ENCODE peak calls at places on chromosomes 11 and 22, in ten cellular contexts. S, T, D, H, B, A, P, M, F and Z are unnamed samples.

GRCh38 chr11:92886243-92886905 is 83.1 kb upstream of the MTNR1B start:
- DNase-seq in S (peak; percentile 36), T (no peak), D (no peak), H (peak; percentile 75), B (no peak), A (peak; percentile 38), P (no peak), M (peak; percentile 46), F (peak; percentile 40), Z (no peak)

GRCh38 chr11:56950510-56950909 is 38.2 kb upstream of the OR5AK2 start:
- DNase-seq in S (no peak), T (no peak), D (no peak), H (no peak), B (no peak), A (no peak), P (no peak), M (no peak), F (no peak), Z (no peak)

GRCh38 chr11:91946397-91947090 is 278.1 kb upstream of the FAT3 start:
- DNase-seq in S (no peak), T (no peak), D (no peak), H (peak; percentile 64), B (no peak), A (no peak), P (no peak), M (no peak), F (no peak), Z (no peak)

GRCh38 chr11:662689-663274 is 25.7 kb downstream of the DRD4 start:
- DNase-seq in S (peak; percentile 47), T (peak; percentile 77), D (peak; percentile 86), H (peak; percentile 64), B (peak; percentile 76), A (peak; percentile 67), P (peak; percentile 68), M (peak; percentile 48), F (peak; percentile 53), Z (no peak)

GRCh38 chr22:49855491-49855911 is 1.9 kb downstream of the ZBED4 start:
- DNase-seq in S (no peak), T (no peak), D (no peak), H (peak; percentile 14), B (no peak), A (peak; percentile 49), P (no peak), M (no peak), F (no peak), Z (no peak)

GRCh38 chr11:48150213-48150612 is 66.4 kb upstream of the OR4B1 start:
- DNase-seq in S (no peak), T (no peak), D (no peak), H (peak; percentile 22), B (no peak), A (no peak), P (no peak), M (no peak), F (no peak), Z (peak; percentile 61)

GRCh38 chr11:90661233-90661632 is 438.4 kb upstream of the CHORDC1 start:
- DNase-seq in S (no peak), T (no peak), D (no peak), H (no peak), B (no peak), A (no peak), P (no peak), M (no peak), F (no peak), Z (no peak)

GRCh38 chr11:2795491-2795991 is 90.0 kb downstream of the CDKN1C start:
- DNase-seq in S (no peak), T (peak; percentile 8), D (peak; percentile 65), H (no peak), B (no peak), A (no peak), P (peak; percentile 10), M (no peak), F (no peak), Z (no peak)

GRCh38 chr11:27754035-27755017 is 54.1 kb upstream of the BDNF start:
- DNase-seq in S (no peak), T (no peak), D (no peak), H (no peak), B (no peak), A (no peak), P (no peak), M (no peak), F (no peak), Z (no peak)

GRCh38 chr11:126943319-126943718 is 57.3 kb downstream of the KIRREL3 start:
- DNase-seq in S (no peak), T (no peak), D (no peak), H (no peak), B (no peak), A (no peak), P (no peak), M (no peak), F (no peak), Z (no peak)

GRCh38 chr11:126949066-126949945 is 51.3 kb downstream of the KIRREL3 start:
- DNase-seq in S (no peak), T (no peak), D (no peak), H (no peak), B (no peak), A (no peak), P (no peak), M (no peak), F (no peak), Z (no peak)

GRCh38 chr11:126945319-126945718 is 55.3 kb downstream of the KIRREL3 start:
- DNase-seq in S (no peak), T (no peak), D (no peak), H (no peak), B (peak; percentile 36), A (no peak), P (no peak), M (no peak), F (no peak), Z (no peak)

GRCh38 chr11:126951465-126951864 is 49.1 kb downstream of the KIRREL3 start:
- DNase-seq in S (no peak), T (no peak), D (no peak), H (no peak), B (no peak), A (no peak), P (no peak), M (no peak), F (no peak), Z (no peak)

GRCh38 chr11:126948563-126948962 is 52.0 kb downstream of the KIRREL3 start:
- DNase-seq in S (no peak), T (no peak), D (no peak), H (no peak), B (no peak), A (no peak), P (no peak), M (no peak), F (no peak), Z (no peak)
- H3K27ac ChIP-seq in S (no peak overlapping the region), T (no peak overlapping the region), D (no peak overlapping the region), H (no peak overlapping the region), B (no peak overlapping the region), A (no peak overlapping the region), P (no peak overlapping the region), M (no peak overlapping the region), F (no peak overlapping the region), Z (no peak overlapping the region)

GRCh38 chr11:133052537-133052936 is 479.8 kb downstream of the OPCML start:
- DNase-seq in S (peak; percentile 22), T (no peak), D (no peak), H (no peak), B (no peak), A (peak; percentile 23), P (no peak), M (no peak), F (no peak), Z (no peak)

GRCh38 chr11:133047036-133047800 is 485.1 kb downstream of the OPCML start:
- DNase-seq in S (no peak), T (no peak), D (no peak), H (no peak), B (no peak), A (no peak), P (no peak), M (no peak), F (no peak), Z (no peak)

GRCh38 chr11:133049244-133050019 is 482.9 kb downstream of the OPCML start:
- DNase-seq in S (no peak), T (no peak), D (no peak), H (no peak), B (no peak), A (no peak), P (no peak), M (no peak), F (no peak), Z (no peak)
- H3K27ac ChIP-seq in S (no peak overlapping the region), T (no peak overlapping the region), D (no peak overlapping the region), H (no peak overlapping the region), B (no peak overlapping the region), A (no peak overlapping the region), P (no peak overlapping the region), M (no peak overlapping the region), F (no peak overlapping the region), Z (no peak overlapping the region)

DNA sequence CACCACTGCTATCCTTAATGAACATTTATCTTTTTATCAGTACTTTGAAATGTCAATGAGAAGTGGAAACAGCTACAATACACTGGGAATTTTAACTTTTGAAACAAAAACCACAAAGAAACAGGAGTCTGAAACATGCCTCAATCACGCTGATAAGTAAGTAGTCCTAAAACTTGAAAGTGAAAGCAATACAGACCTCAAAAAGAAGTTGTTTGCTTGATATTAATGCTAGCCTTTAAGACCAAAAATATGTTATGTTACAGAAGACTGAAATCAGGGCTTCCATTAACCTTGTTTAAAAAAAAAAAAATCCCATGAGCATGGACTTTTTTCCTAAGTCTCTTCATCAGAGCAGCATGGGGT is 21.3 kb downstream of the PHF21A start:
- DNase-seq in S (no peak), T (no peak), D (no peak), H (peak; percentile 56), B (no peak), A (peak; percentile 14), P (no peak), M (no peak), F (no peak), Z (no peak)
- H3K27ac ChIP-seq in S (peak overlapping the region; percentile 56), T (no peak overlapping the region), D (peak overlapping the region; percentile 68), H (peak overlapping the region; percentile 70), B (no peak overlapping the region), A (no peak overlapping the region), P (peak overlapping the region; percentile 43), M (no peak overlapping the region), F (no peak overlapping the region), Z (no peak overlapping the region)

GRCh38 chr11:78188809-78189724 is at the start of gene USP35:
- DNase-seq in S (no peak), T (no peak), D (peak; percentile 85), H (no peak), B (no peak), A (peak; percentile 19), P (no peak), M (no peak), F (no peak), Z (no peak)

GRCh38 chr11:78187366-78188011 is 937 bp downstream of the KCTD21 start:
- DNase-seq in S (no peak), T (no peak), D (no peak), H (no peak), B (no peak), A (peak; percentile 70), P (no peak), M (no peak), F (no peak), Z (no peak)

GRCh38 chr11:78190374-78190773 is 1.7 kb downstream of the USP35 start:
- DNase-seq in S (no peak), T (no peak), D (no peak), H (no peak), B (no peak), A (no peak), P (no peak), M (no peak), F (no peak), Z (no peak)

GRCh38 chr11:78189851-78190250 is 1.1 kb downstream of the USP35 start:
- DNase-seq in S (no peak), T (no peak), D (no peak), H (no peak), B (no peak), A (no peak), P (no peak), M (no peak), F (peak; percentile 39), Z (no peak)

GRCh38 chr11:78188012-78188808 is at the start of gene KCTD21:
- DNase-seq in S (peak; percentile 97), T (peak; percentile 98), D (peak; percentile 99), H (peak; percentile 96), B (peak; percentile 99), A (peak; percentile 97), P (peak; percentile 96), M (peak; percentile 90), F (peak; percentile 95), Z (peak; percentile 77)
- H3K27ac ChIP-seq in S (peak within 1 kb of the TSS; percentile 90), T (peak within 1 kb of the TSS; percentile 90), D (peak within 1 kb of the TSS; percentile 82), H (peak within 1 kb of the TSS; percentile 53), B (no peak within 1 kb of the TSS), A (peak within 1 kb of the TSS; percentile 81), P (peak within 1 kb of the TSS; percentile 66), M (no peak within 1 kb of the TSS), F (no peak within 1 kb of the TSS), Z (peak within 1 kb of the TSS; percentile 93)